ENCODE peak calls at places on chromosomes 16 and 17, in nine cellular contexts. I is prostate gland, B is right atrium auricular region, Z is heart right ventricle, J is GM23248, W is upper lobe of right lung, E is MM.1S, D is breast epithelium, U is pancreas. P is an unnamed sample. For H3K9me3, H3K27me3 and H3K36me3, the result is how much of the 10 kb centered on the place peaks cover.

GRCh38 chr17:32285770-32286517 is 20.3 kb downstream of the RHBDL3 start:
- DNase-seq in E (no peak), D (no peak), U (no peak), B (no peak), I (no peak), J (no peak), Z (no peak), W (no peak), P (no peak)

GRCh38 chr16:303760-304505 is 21.0 kb downstream of the PDIA2 start:
- DNase-seq in J (peak), Z (no peak), B (no peak), D (no peak), U (no peak), W (no peak), E (no peak), I (no peak), P (no peak)

GRCh38 chr16:13552062-13552959 is 367.6 kb upstream of the ERCC4 start:
- DNase-seq in I (no peak), B (no peak), E (no peak), Z (no peak), D (no peak), J (no peak), U (no peak), W (no peak), P (no peak)

GRCh38 chr16:14658063-14658462 is 25.3 kb downstream of the BFAR start:
- DNase-seq in U (no peak), B (no peak), D (no peak), I (no peak), E (peak), J (no peak), Z (no peak), W (no peak), P (no peak)

GRCh38 chr17:81867123-81867951 is 3.8 kb downstream of the ARHGDIA start:
- DNase-seq in I (no peak), E (peak), B (no peak), U (peak), Z (no peak), J (peak), W (no peak), D (no peak), P (peak)

GRCh38 chr17:57898487-57899311 is 48.9 kb upstream of the MRPS23 start:
- DNase-seq in U (peak), I (peak), B (peak), J (peak), Z (peak), E (no peak), W (peak), D (peak), P (no peak)

GRCh38 chr16:62089715-62090114 is 53.5 kb upstream of the CDH8 start:
- DNase-seq in E (no peak), I (no peak), B (no peak), J (no peak), Z (no peak), U (no peak), W (no peak), D (no peak), P (no peak)

GRCh38 chr16:30570621-30571443 is 682 bp downstream of the ZNF688 start:
- DNase-seq in U (peak), D (no peak), I (peak), B (no peak), W (peak), E (no peak), J (peak), Z (peak), P (no peak)

GRCh38 chr17:70295329-70295728 is 126.0 kb downstream of the KCNJ2 start:
- DNase-seq in I (no peak), W (no peak), B (no peak), E (no peak), J (no peak), U (no peak), D (no peak), Z (no peak), P (no peak)

GRCh38 chr17:70298929-70299529 is 129.7 kb downstream of the KCNJ2 start:
- DNase-seq in W (no peak), Z (no peak), J (no peak), D (no peak), E (peak), U (no peak), I (no peak), B (no peak), P (no peak)

GRCh38 chr17:70295732-70296131 is 126.4 kb downstream of the KCNJ2 start:
- DNase-seq in Z (peak), D (no peak), E (no peak), B (no peak), I (no peak), U (no peak), W (no peak), J (no peak), P (no peak)

GRCh38 chr17:70296456-70296855 is 127.1 kb downstream of the KCNJ2 start:
- DNase-seq in I (no peak), U (no peak), B (no peak), J (no peak), E (no peak), D (no peak), Z (no peak), W (no peak), P (no peak)

DNA sequence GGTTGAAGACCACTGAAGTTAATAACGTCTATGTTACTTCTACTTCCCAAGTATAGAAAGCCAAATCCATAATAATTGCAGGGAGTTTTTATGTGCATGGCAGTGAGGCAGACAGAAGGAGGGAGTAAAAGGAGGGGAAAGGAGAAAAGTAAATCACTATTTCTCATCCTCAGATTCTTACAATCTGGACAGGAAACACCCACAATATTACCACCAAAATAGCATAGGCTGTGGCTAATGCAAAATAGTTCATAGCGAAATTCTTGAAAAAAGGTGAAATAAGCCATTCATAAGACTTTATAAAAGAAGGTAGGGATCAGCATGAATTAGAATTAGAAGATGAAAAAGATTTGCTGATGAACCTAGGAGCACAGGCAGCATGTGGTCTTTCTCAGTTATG is 128.1 kb downstream of the KCNJ2 start:
- DNase-seq in E (no peak), U (no peak), D (no peak), W (no peak), J (no peak), Z (no peak), I (no peak), B (no peak), P (no peak)
- H3K9me3 ChIP-seq in E (under half), U (under half), D (under half), W (under half), J (under half), Z (under half), I (under half), B (under half), P (under half)

DNA sequence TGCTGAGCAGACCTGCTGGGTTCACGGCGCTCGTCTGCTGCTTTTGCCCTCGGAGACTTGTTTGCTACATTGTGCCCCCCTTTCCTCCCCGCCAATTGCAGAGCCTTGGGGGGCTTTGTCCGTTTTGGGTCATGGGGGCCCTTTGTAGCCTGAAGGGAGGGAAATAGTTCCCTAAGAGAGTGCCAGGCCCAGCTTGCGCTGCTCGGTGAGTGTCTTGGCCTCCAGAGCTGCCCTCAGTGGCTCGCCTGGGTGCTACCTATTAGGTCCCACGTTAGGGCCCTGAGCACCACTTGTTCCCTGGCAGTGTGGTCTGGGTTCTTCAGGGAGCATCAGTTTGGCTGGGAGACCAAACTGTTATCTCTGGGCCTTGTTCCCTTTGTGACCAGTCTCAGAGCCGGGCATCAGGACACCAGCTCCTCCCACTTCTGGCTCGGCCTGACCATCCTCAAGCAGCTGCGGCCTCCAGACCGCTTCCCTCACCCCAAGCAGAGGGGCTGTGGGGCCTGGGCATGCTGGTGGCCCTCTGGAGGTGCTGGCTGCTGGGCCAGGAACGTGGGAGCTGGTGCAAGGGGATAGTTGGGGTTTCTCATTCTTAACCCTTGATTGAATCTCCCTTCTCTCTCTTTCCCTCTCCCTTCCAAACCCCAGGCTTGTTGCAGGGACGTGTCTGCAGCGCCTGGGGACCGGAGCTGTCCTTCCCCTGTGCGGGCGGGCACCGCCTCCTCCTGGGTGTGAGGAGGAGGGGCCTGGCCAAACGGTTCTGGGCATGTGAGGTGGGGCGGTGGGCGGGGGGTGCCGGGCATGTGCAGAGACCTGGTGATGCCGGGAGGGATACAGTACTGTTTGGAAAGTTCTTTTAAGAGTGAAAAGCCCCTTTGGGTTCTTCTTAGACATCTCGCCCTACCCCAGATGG is 16.0 kb upstream of the ITGB4 start:
- DNase-seq in U (no peak), W (no peak), B (no peak), D (no peak), J (no peak), E (no peak), Z (no peak), I (no peak), P (no peak)
- H3K27me3 ChIP-seq in U (under half), W (under half), B (under half), D (under half), J (under half), E (under half), Z (under half), I (under half), P (under half)

DNA sequence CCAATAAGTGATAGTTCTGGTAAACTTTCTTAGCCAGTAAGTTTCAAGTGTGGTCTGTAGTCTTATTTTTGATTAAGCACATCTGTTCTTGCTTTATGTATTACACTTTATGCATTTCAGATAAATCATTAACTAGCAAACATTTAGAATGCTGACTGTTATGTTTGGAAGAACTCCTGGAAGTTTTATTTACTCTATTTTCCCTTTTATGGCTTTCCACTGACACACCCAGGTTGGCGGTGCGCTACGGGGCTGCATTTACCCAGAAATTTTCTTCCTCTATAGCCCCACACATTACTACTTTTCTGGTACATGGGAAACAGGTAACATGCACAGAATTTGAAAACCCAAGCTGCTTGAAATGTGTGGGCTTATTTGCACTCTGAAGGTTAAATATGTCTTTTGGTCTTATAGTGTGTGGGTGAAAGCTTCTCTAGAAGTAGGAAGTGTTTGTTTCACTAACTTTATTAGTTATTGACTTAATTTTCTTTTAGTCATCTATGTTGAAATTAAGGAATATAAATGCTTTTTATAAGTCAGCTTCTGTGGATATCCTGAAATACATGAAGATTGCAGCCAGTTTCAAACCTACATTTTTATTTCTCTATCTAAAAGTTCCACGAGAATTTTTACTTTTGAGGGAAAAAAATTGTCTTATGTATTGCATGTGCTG is 203.7 kb downstream of the PHKB start:
- DNase-seq in E (no peak), D (no peak), Z (no peak), I (peak), U (no peak), B (no peak), W (no peak), J (no peak), P (no peak)
- H3K36me3 ChIP-seq in E (under half), D (under half), Z (half or more), I (under half), U (under half), B (under half), W (under half), J (under half), P (under half)

GRCh38 chr17:14070344-14071007 is 1.2 kb downstream of the COX10 start:
- DNase-seq in J (no peak), Z (no peak), E (no peak), U (no peak), D (no peak), I (no peak), B (no peak), W (no peak), P (no peak)

GRCh38 chr17:14061666-14062560 is 7.4 kb upstream of the COX10 start:
- DNase-seq in I (peak), E (no peak), Z (no peak), U (no peak), J (peak), D (no peak), B (no peak), W (no peak), P (no peak)

GRCh38 chr17:14069251-14069981 is at the start of gene COX10:
- DNase-seq in W (peak), I (peak), B (peak), E (peak), Z (peak), J (peak), U (peak), D (peak), P (peak)

GRCh38 chr17:14068542-14069250 is 608 bp upstream of the COX10 start:
- DNase-seq in U (no peak), J (peak), B (no peak), D (no peak), Z (no peak), I (no peak), W (no peak), E (no peak), P (no peak)

DNA sequence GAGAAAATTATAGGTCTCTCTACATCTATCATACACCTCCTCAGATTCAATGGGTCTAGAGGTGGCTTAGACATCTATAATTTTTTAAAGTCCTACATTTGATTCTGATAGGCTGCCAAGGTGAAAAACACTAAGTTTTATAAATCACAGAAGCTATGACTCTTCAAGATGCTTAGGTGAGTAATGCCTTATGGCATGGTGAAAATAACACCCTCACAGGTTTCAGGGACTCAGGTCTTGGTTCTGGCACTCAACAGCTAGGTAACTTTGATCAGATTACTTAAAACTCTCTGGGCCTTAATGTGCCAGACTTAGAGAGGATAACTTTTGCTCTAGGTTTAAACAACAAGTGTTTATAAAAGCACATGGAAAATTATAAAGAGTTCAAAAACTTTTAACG is 2.0 kb upstream of the COX10 start:
- DNase-seq in B (no peak), D (no peak), W (no peak), U (no peak), J (peak), E (no peak), Z (no peak), I (no peak), P (no peak)
- H3K9me3 ChIP-seq in B (under half), D (under half), W (under half), U (under half), J (under half), E (under half), Z (under half), I (under half), P (under half)

GRCh38 chr16:86196687-86197391 is 297.9 kb downstream of the IRF8 start:
- DNase-seq in D (no peak), J (no peak), Z (no peak), U (no peak), B (no peak), I (no peak), W (no peak), E (no peak), P (no peak)

GRCh38 chr16:86193528-86194193 is 294.7 kb downstream of the IRF8 start:
- DNase-seq in U (no peak), J (no peak), Z (no peak), W (no peak), I (no peak), E (no peak), B (no peak), D (no peak), P (no peak)

GRCh38 chr16:86198201-86199118 is 299.5 kb downstream of the IRF8 start:
- DNase-seq in E (no peak), W (no peak), I (no peak), U (no peak), B (no peak), D (no peak), J (no peak), Z (no peak), P (no peak)

GRCh38 chr16:86199182-86199581 is 300.2 kb downstream of the IRF8 start:
- DNase-seq in B (no peak), D (no peak), I (no peak), J (no peak), W (no peak), U (no peak), E (no peak), Z (no peak), P (no peak)

GRCh38 chr16:86195863-86196630 is 297.1 kb downstream of the IRF8 start:
- DNase-seq in W (no peak), U (no peak), D (no peak), B (no peak), I (no peak), E (no peak), J (no peak), Z (no peak), P (no peak)
- H3K27me3 ChIP-seq in W (half or more), U (under half), D (half or more), B (under half), I (under half), E (half or more), J (half or more), Z (half or more), P (under half)

DNA sequence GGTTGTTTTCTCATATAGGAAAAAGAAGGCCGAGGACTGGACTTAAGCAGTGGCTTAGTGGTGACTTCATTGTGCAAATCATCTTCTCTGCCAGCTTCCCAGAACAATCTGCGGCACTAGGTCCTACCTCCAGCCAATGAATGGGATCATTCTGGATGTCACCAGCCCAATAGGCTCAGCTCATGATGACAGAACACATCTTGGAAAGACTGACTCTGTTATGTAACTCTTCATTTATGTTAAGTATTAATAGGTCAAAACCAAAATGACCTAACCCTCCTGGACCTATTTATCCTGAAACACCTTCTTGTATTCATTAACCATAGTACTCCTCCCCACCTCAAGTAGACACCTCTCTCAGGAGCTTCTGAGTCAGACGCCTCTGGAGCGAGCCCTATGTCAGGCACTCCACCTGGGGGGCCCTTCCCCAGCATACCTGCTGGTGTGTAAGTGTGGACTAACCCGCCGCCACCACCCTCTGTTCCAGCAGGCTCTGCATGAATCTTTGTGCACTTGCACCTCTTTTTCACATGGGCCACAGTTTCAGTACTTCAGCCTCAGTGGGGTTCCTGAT is 7.2 kb downstream of the ARL2BP start:
- DNase-seq in I (no peak), B (peak), W (peak), E (no peak), U (peak), Z (no peak), J (no peak), D (no peak), P (no peak)
- H3K36me3 ChIP-seq in I (under half), B (half or more), W (half or more), E (under half), U (half or more), Z (half or more), J (half or more), D (under half), P (half or more)

GRCh38 chr16:88285514-88285822 is 97.3 kb upstream of the ZNF469 start:
- DNase-seq in B (no peak), E (no peak), Z (no peak), J (no peak), U (no peak), W (no peak), D (no peak), I (no peak), P (no peak)

GRCh38 chr16:88284626-88285513 is 97.9 kb upstream of the ZNF469 start:
- DNase-seq in D (no peak), Z (no peak), B (no peak), U (no peak), I (no peak), W (no peak), J (no peak), E (no peak), P (no peak)

GRCh38 chr16:88284101-88284500 is 98.7 kb upstream of the ZNF469 start:
- DNase-seq in J (no peak), W (no peak), B (no peak), U (no peak), E (no peak), D (no peak), Z (no peak), I (no peak), P (no peak)

GRCh38 chr16:88282221-88283041 is 100.3 kb upstream of the ZNF469 start:
- DNase-seq in W (no peak), Z (no peak), E (no peak), B (no peak), D (no peak), I (peak), U (no peak), J (peak), P (no peak)

GRCh38 chr16:88283596-88283995 is 99.2 kb upstream of the ZNF469 start:
- DNase-seq in D (no peak), I (no peak), J (no peak), E (no peak), B (no peak), W (no peak), U (no peak), Z (no peak), P (no peak)
- H3K9me3 ChIP-seq in D (under half), I (under half), J (under half), E (under half), B (under half), W (under half), U (under half), Z (under half), P (under half)

GRCh38 chr16:77599793-77600415 is 122.4 kb upstream of the NUDT7 start:
- DNase-seq in J (peak), I (peak), W (no peak), D (no peak), B (no peak), E (peak), Z (peak), U (no peak), P (no peak)

GRCh38 chr16:77600555-77600954 is 121.8 kb upstream of the NUDT7 start:
- DNase-seq in E (no peak), J (no peak), Z (no peak), U (no peak), I (no peak), W (no peak), D (no peak), B (no peak), P (no peak)

DNA sequence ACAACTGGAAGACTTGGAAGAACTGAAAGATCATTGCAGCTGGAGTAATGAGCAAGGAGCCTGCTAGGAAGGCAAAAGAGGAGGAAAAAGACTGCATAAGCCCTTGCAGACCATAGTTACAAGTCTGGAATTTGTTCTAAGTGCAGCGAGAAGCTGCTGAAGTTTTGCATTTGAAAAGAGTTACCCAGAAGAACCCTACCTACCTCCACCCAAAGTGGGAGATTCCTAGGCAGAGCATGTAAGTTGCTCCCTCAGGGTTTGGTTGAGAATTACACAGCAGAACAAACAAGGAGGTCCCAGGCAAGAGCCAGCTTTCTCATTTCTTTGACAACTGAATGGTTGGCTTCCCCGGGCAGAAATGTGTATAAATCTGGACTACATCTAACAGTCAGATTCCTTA is 118.7 kb upstream of the NUDT7 start:
- DNase-seq in E (no peak), I (no peak), Z (no peak), D (no peak), J (no peak), B (no peak), W (no peak), U (no peak), P (no peak)
- H3K27me3 ChIP-seq in E (under half), I (under half), Z (under half), D (under half), J (under half), B (under half), W (under half), U (under half), P (under half)

GRCh38 chr17:416293-417206 is 63.9 kb upstream of the RPH3AL start:
- DNase-seq in B (no peak), U (no peak), E (peak), I (no peak), D (no peak), J (no peak), W (no peak), Z (no peak), P (peak)
- H3K36me3 ChIP-seq in B (under half), U (under half), E (under half), I (under half), D (under half), J (under half), W (under half), Z (under half), P (under half)

P was measured in CD4-positive, CD25-positive, alpha-beta regulatory T cell.